ENCODE peak calls at places on chromosomes 2 and 18, in six cellular contexts. O, E, Z, A, K and B are unnamed samples.

GRCh38 chr2:190843874-190844699 is 36.5 kb upstream of the GLS start:
- DNase-seq in Z (no peak), O (no peak), K (peak), A (no peak), E (peak), B (peak)

GRCh38 chr2:9782197-9782719 is 61.0 kb upstream of the TAF1B start:
- DNase-seq in A (peak), K (peak), Z (no peak), E (peak), O (peak), B (peak)

GRCh38 chr2:61090386-61090921 is 24.8 kb downstream of the SANBR start:
- DNase-seq in K (no peak), E (no peak), A (no peak), Z (no peak), O (no peak), B (peak)

GRCh38 chr2:21038403-21039073 is 5.3 kb downstream of the APOB start:
- DNase-seq in Z (no peak), K (peak), E (peak), O (no peak), A (no peak), B (no peak)

GRCh38 chr2:163044116-163044515 is 205.5 kb upstream of the KCNH7 start:
- DNase-seq in K (peak), A (no peak), O (peak), Z (no peak), E (no peak), B (no peak)

GRCh38 chr18:57135705-57136104 is 11.2 kb upstream of the BOD1L2 start:
- DNase-seq in E (no peak), O (no peak), K (no peak), Z (no peak), A (no peak), B (no peak)

GRCh38 chr2:75787532-75788132 is 76.9 kb upstream of the GCFC2 start:
- DNase-seq in A (no peak), O (peak), Z (no peak), E (no peak), K (peak), B (peak)

GRCh38 chr2:46852124-46852523 is 63.5 kb downstream of the MCFD2 start:
- DNase-seq in A (no peak), E (no peak), K (no peak), Z (no peak), O (no peak), B (no peak)

GRCh38 chr2:170310876-170311502 is 133.0 kb downstream of the MYO3B start:
- DNase-seq in K (peak), E (no peak), Z (no peak), A (no peak), O (no peak), B (no peak)

GRCh38 chr18:28115149-28115550 is 61.8 kb downstream of the CDH2 start:
- DNase-seq in Z (no peak), A (no peak), E (peak), O (peak), K (peak), B (peak)

GRCh38 chr2:15734871-15735737 is 143.4 kb downstream of the DDX1 start:
- DNase-seq in Z (no peak), E (peak), A (no peak), O (no peak), K (no peak), B (no peak)

GRCh38 chr2:161964070-161964645 is 109.9 kb downstream of the DPP4 start:
- DNase-seq in K (no peak), E (no peak), A (no peak), Z (no peak), O (no peak), B (no peak)

GRCh38 chr2:106160786-106161261 is 33.3 kb downstream of the UXS1 start:
- DNase-seq in E (no peak), A (no peak), O (no peak), Z (peak), K (no peak), B (no peak)

GRCh38 chr2:229412686-229413085 is 141.6 kb upstream of the PID1 start:
- DNase-seq in E (no peak), A (no peak), Z (no peak), K (no peak), O (no peak), B (no peak)

GRCh38 chr2:8649718-8650117 is 32.1 kb upstream of the ID2 start:
- DNase-seq in A (no peak), Z (no peak), O (no peak), K (no peak), E (no peak), B (no peak)

GRCh38 chr2:65309699-65310098 is 82.1 kb downstream of the ACTR2 start:
- DNase-seq in E (peak), O (no peak), A (no peak), K (peak), Z (no peak), B (no peak)

GRCh38 chr2:120678251-120678650 is 57.4 kb upstream of the GLI2 start:
- DNase-seq in A (no peak), E (no peak), O (peak), Z (no peak), K (no peak), B (peak)

GRCh38 chr18:3264362-3264761 is 2.4 kb downstream of the MYL12B start:
- DNase-seq in Z (no peak), E (no peak), K (no peak), O (peak), A (no peak), B (no peak)

GRCh38 chr2:219571311-219572236 is at the start of gene OBSL1:
- DNase-seq in A (peak), Z (peak), O (peak), E (peak), K (peak), B (peak)

GRCh38 chr2:174888646-174889271 is 116.4 kb downstream of the CHN1 start:
- DNase-seq in K (no peak), Z (no peak), E (no peak), A (no peak), O (no peak), B (no peak)

GRCh38 chr2:179604638-179605037 is 256.8 kb downstream of the ZNF385B start:
- DNase-seq in Z (no peak), O (no peak), E (no peak), A (no peak), K (no peak), B (no peak)

GRCh38 chr2:207935121-207935990 is 90.0 kb downstream of the PLEKHM3 start:
- DNase-seq in E (no peak), K (no peak), Z (no peak), A (no peak), O (no peak), B (no peak)

GRCh38 chr18:23617412-23618009 is 31.2 kb upstream of the NPC1 start:
- DNase-seq in K (no peak), O (no peak), E (no peak), A (no peak), Z (no peak), B (no peak)

GRCh38 chr2:2016912-2017311 is 272.6 kb upstream of the PXDN start:
- DNase-seq in E (no peak), O (no peak), K (no peak), Z (no peak), A (no peak), B (no peak)

GRCh38 chr2:195536863-195537262 is 120.2 kb upstream of the SLC39A10 start:
- DNase-seq in K (no peak), Z (no peak), E (no peak), O (no peak), A (no peak), B (no peak)

GRCh38 chr18:47383729-47384128 is 132.3 kb upstream of the SKOR2 start:
- DNase-seq in O (no peak), E (no peak), K (no peak), Z (no peak), A (no peak), B (no peak)

GRCh38 chr2:106900130-106900529 is 14.2 kb upstream of the ST6GAL2 start:
- DNase-seq in E (no peak), Z (no peak), O (no peak), A (no peak), K (no peak), B (no peak)

GRCh38 chr2:101771226-101771906 is 73.9 kb downstream of the MAP4K4 start:
- DNase-seq in A (no peak), E (no peak), Z (no peak), O (no peak), K (no peak), B (peak)

DNA sequence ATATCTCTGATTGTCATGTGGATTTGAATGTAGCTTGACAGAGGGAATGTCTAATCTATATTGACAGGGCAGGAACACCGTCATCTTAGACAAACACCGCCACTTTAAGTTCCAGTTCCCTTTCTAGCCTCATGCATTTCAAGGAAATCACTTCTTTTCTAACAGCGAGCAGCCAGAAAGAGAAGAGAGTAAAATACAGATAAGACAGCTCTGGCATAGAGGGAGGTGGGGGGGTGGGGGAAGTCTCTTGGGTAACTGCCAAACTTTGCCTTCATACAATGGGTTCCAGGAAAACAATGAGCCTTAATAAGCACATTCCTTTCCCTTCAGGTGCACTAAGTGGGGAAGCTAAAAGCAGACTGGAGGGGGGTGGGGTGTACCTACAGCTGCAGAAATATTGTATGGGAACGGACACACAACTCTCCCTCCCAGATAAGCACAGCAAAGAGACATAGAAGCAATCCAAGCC is 37.2 kb downstream of the CASP10 start:
- DNase-seq in E (peak), Z (no peak), O (peak), A (no peak), K (peak), B (peak)
- H3K4me3 ChIP-seq in E (no peak), Z (no peak), O (no peak), A (no peak), K (no peak), B (no peak)

GRCh38 chr18:26656944-26657536 is 108.7 kb upstream of the KCTD1 start:
- DNase-seq in O (peak), Z (no peak), K (peak), A (peak), E (no peak), B (peak)

GRCh38 chr18:26655614-26656400 is 107.5 kb upstream of the KCTD1 start:
- DNase-seq in Z (peak), K (peak), E (peak), A (peak), O (peak), B (peak)

GRCh38 chr18:26654173-26655009 is 106.0 kb upstream of the KCTD1 start:
- DNase-seq in O (no peak), K (no peak), A (no peak), E (no peak), Z (no peak), B (no peak)

GRCh38 chr18:26656401-26656943 is 108.1 kb upstream of the KCTD1 start:
- DNase-seq in O (no peak), A (no peak), E (no peak), Z (no peak), K (no peak), B (no peak)

DNA sequence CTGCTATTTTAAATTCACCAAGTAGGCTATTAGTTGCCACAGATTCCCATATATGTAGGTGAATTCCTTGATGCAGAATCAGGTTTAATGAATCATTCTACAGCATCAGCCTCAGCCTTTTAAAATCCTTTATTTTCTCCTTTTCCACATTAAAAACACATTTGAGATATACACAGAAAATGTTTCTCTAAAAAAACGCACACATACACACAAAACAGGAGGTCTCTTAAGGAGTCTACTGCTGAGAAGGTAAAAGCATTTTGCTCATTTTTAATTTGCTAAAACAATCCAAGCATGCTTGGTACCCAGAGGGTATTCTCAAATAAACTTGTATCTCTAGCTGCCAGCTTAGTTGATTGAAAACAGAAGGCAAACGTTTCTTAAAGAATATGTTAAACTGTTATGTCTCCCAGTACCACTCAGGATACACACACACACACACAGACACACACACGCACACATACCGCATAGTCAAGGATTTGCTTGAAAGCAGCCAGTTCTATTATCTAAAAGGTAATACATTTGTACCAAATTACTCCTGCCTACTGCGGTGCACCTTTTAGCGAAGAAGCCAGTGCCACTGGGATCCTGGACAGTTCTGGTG is 106.8 kb upstream of the KCTD1 start:
- DNase-seq in K (peak), O (peak), E (no peak), A (no peak), Z (no peak), B (peak)
- H3K4me3 ChIP-seq in K (no peak), O (no peak), E (no peak), A (no peak), Z (peak), B (no peak)

GRCh38 chr2:72917875-72918660 is 749 bp downstream of the EMX1 start:
- DNase-seq in O (no peak), E (no peak), Z (no peak), K (no peak), A (no peak), B (no peak)
- H3K4me3 ChIP-seq in O (no peak), E (no peak), Z (peak), K (peak), A (peak), B (no peak)

GRCh38 chr18:72542993-72543361 is 1.2 kb downstream of the CBLN2 start:
- DNase-seq in A (no peak), K (no peak), E (no peak), O (peak), Z (no peak), B (no peak)
- H3K4me3 ChIP-seq in A (no peak), K (no peak), E (no peak), O (no peak), Z (no peak), B (peak)

GRCh38 chr2:69645026-69645425 is 1.5 kb upstream of the AAK1 start:
- DNase-seq in O (no peak), K (no peak), Z (no peak), E (peak), A (no peak), B (no peak)
- H3K4me3 ChIP-seq in O (peak), K (peak), Z (peak), E (peak), A (peak), B (peak)

GRCh38 chr2:128746356-128746755 is 427.7 kb upstream of the HS6ST1 start:
- DNase-seq in A (no peak), Z (no peak), O (peak), K (peak), E (no peak), B (peak)
- H3K4me3 ChIP-seq in A (no peak), Z (no peak), O (no peak), K (no peak), E (no peak), B (no peak)

GRCh38 chr2:3520591-3520990 is 1.3 kb upstream of the ADI1 start:
- DNase-seq in Z (no peak), E (no peak), O (no peak), K (no peak), A (no peak), B (no peak)
- H3K4me3 ChIP-seq in Z (no peak), E (peak), O (no peak), K (no peak), A (no peak), B (peak)